ENCODE peak calls at places on chromosomes 5 and 9, in seven cellular contexts. Y, P, R, H, C, F and U are unnamed samples.

GRCh38 chr5:60492958-60493357 is 207.0 kb downstream of the DEPDC1B start:
- DNase-seq in Y (no peak), P (peak; percentile 32), R (no peak), H (no peak), C (no peak), F (no peak), U (no peak)

GRCh38 chr5:112570708-112571448 is 151.8 kb upstream of the EPB41L4A start:
- DNase-seq in Y (no peak), P (no peak), R (no peak), H (no peak), C (no peak), F (no peak), U (no peak)

GRCh38 chr5:174675916-174676315 is 48.5 kb upstream of the MSX2 start:
- DNase-seq in Y (no peak), P (no peak), R (no peak), H (no peak), C (no peak), F (no peak), U (no peak)

GRCh38 chr5:14710313-14710994 is 45.9 kb downstream of the OTULIN start:
- DNase-seq in Y (no peak), P (no peak), R (no peak), H (no peak), C (no peak), F (no peak), U (no peak)

GRCh38 chr5:170986598-170986997 is 124.8 kb downstream of the RANBP17 start:
- DNase-seq in Y (no peak), P (no peak), R (peak; percentile 68), H (no peak), C (no peak), F (no peak), U (no peak)

GRCh38 chr5:156892864-156893263 is 42.8 kb downstream of the PPP1R2B start:
- DNase-seq in Y (no peak), P (no peak), R (no peak), H (no peak), C (no peak), F (no peak), U (no peak)

GRCh38 chr9:110691002-110691549 is 22.5 kb downstream of the MUSK start:
- DNase-seq in Y (no peak), P (peak; percentile 61), R (peak; percentile 13), H (no peak), C (no peak), F (no peak), U (no peak)

GRCh38 chr5:74367931-74368330 is 272.6 kb downstream of the ENC1 start:
- DNase-seq in Y (no peak), P (no peak), R (no peak), H (no peak), C (no peak), F (no peak), U (no peak)

GRCh38 chr9:98255578-98256296 is at the start of gene TBC1D2:
- DNase-seq in Y (peak; percentile 90), P (peak; percentile 93), R (peak; percentile 95), H (peak; percentile 79), C (peak; percentile 99), F (peak; percentile 97), U (peak; percentile 98)

GRCh38 chr5:51272957-51273356 is 110.3 kb upstream of the ISL1 start:
- DNase-seq in Y (no peak), P (no peak), R (no peak), H (no peak), C (no peak), F (no peak), U (no peak)

GRCh38 chr5:17129093-17129492 is 88.3 kb upstream of the BASP1 start:
- DNase-seq in Y (no peak), P (peak; percentile 79), R (peak; percentile 20), H (no peak), C (no peak), F (no peak), U (no peak)

GRCh38 chr5:171848006-171848405 is 62.4 kb downstream of the SMIM23 start:
- DNase-seq in Y (no peak), P (no peak), R (no peak), H (no peak), C (no peak), F (no peak), U (no peak)

GRCh38 chr5:57676228-57677098 is 193.9 kb upstream of the ACTBL2 start:
- DNase-seq in Y (no peak), P (no peak), R (peak; percentile 58), H (no peak), C (no peak), F (no peak), U (no peak)

DNA sequence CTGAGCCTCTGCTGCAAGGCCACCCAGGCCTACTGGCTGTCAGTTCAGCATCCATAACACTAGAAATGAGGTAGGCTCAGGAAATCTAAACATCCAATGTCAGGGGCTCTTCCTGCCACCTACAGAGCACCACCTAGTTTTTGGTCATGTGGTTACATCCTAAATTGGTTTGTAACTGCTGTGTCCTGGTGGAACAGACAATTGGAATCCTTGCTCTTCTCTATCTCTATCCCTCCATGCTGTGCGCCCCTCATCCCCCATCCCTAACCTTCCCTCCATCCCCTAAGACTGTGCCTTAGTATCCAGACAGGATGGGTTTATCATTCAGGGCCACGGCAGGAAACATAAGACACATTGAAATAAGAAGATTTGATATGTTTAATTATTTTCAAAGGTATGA is 11.4 kb upstream of the MCTP1 start:
- DNase-seq in Y (no peak), P (no peak), R (no peak), H (no peak), C (no peak), F (no peak), U (no peak)
- H3K4me3 ChIP-seq in Y (no peak overlapping the region), P (no peak overlapping the region), R (no peak overlapping the region), H (no peak overlapping the region), C (no peak overlapping the region), F (no peak overlapping the region), U (no peak overlapping the region)

DNA sequence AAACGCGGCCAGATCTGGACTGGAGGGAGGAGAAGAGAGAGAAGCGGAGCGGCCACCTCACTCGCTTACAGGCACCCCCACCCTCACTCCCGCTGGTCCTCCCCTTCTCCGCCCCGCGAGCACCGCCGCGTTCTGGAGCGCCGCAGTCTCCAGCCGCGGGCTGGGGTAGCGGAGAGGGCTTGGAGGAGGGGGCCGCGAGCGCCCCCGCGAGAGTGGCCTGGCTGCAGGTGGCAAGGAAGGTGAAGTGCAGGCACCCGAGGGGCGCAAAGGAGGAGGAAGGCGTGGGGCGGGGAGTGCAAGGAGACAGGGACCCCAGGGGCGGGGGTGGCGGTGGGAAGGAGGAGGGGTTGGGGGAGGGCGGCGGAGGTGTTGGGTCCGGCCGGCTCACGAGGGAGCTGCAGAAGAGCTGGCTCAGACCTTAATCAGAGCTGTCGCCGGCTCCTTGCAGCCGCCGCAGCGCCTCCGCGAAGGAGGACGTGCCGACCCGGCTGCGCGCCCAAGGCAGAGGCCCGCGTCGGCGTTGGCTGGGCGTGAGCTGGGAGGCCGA is at the start of gene DMRT3:
- DNase-seq in Y (peak; percentile 48), P (no peak), R (no peak), H (no peak), C (no peak), F (no peak), U (no peak)
- H3K4me3 ChIP-seq in Y (peak within 1 kb of the TSS; percentile 57), P (no peak within 1 kb of the TSS), R (no peak within 1 kb of the TSS), H (peak within 1 kb of the TSS; percentile 21), C (no peak within 1 kb of the TSS), F (no peak within 1 kb of the TSS), U (no peak within 1 kb of the TSS)

GRCh38 chr5:68353624-68354023 is 138.1 kb downstream of the PIK3R1 start:
- DNase-seq in Y (no peak), P (peak; percentile 72), R (peak; percentile 62), H (no peak), C (no peak), F (no peak), U (no peak)

GRCh38 chr5:68356216-68356615 is 140.7 kb downstream of the PIK3R1 start:
- DNase-seq in Y (no peak), P (no peak), R (no peak), H (no peak), C (no peak), F (no peak), U (no peak)

GRCh38 chr5:68359699-68360098 is 144.1 kb downstream of the PIK3R1 start:
- DNase-seq in Y (no peak), P (no peak), R (no peak), H (no peak), C (no peak), F (no peak), U (no peak)

GRCh38 chr5:68354315-68354714 is 138.8 kb downstream of the PIK3R1 start:
- DNase-seq in Y (no peak), P (no peak), R (no peak), H (no peak), C (no peak), F (no peak), U (no peak)

GRCh38 chr5:68356623-68357022 is 141.1 kb downstream of the PIK3R1 start:
- DNase-seq in Y (no peak), P (no peak), R (no peak), H (no peak), C (no peak), F (no peak), U (no peak)
- H3K4me3 ChIP-seq in Y (no peak overlapping the region), P (no peak overlapping the region), R (no peak overlapping the region), H (no peak overlapping the region), C (no peak overlapping the region), F (no peak overlapping the region), U (no peak overlapping the region)

GRCh38 chr5:85670417-85670816 is 947.3 kb upstream of the COX7C start:
- DNase-seq in Y (no peak), P (no peak), R (no peak), H (no peak), C (no peak), F (no peak), U (no peak)
- H3K4me3 ChIP-seq in Y (no peak overlapping the region), P (no peak overlapping the region), R (no peak overlapping the region), H (no peak overlapping the region), C (no peak overlapping the region), F (no peak overlapping the region), U (no peak overlapping the region)

DNA sequence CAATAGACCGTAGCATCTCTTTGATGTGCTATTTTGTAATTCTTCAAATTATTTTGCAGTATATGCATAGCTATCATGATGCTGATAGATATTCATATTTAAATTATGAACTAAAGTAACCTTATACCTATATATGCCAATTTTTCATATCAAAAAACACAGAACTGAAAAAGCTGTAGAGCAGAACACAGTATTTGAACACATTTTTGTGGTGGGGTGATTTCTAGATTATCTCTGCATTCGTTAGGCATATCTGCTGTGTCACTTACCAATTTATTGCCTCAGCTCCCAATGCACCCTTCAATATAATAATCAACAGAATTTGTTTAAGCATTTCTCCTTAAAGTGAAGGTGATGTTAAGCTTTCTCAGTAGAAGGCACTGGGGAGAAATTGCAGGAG is 998.2 kb downstream of the PTPRD start:
- DNase-seq in Y (no peak), P (no peak), R (no peak), H (no peak), C (no peak), F (no peak), U (no peak)
- H3K4me3 ChIP-seq in Y (no peak overlapping the region), P (no peak overlapping the region), R (no peak overlapping the region), H (no peak overlapping the region), C (no peak overlapping the region), F (no peak overlapping the region), U (no peak overlapping the region)

DNA sequence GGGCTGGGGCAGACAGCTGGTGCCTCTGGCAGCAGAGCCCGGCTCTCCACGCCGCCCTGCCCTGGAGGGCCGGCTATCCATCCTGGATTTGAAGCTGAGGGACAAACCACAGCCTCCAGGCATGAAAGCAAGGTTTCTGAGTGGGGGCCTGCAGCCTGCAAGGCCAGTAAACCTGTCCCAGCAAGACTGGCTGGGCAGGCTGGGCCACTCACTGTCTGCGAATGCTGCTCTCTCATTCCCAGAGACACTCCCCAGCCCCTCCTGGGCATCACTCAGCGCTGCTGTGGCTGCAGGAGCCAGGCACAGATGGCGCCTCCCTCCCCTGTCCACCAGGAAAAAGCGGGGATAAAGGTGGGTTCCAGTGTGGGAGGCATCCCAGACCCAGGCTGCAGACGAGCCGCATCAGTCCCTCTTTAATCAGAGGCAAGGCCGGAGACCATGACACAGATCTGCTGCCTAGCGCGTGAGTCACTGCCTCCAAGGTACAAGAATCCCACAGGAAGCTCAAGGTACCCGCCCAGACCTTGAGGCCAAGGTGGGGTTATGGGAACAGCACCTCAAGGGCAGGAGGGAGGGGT is 118.0 kb downstream of the VAV2 start:
- DNase-seq in Y (no peak), P (peak; percentile 76), R (peak; percentile 60), H (no peak), C (no peak), F (no peak), U (no peak)
- H3K4me3 ChIP-seq in Y (no peak overlapping the region), P (no peak overlapping the region), R (no peak overlapping the region), H (no peak overlapping the region), C (no peak overlapping the region), F (no peak overlapping the region), U (no peak overlapping the region)